ENCODE peak calls at places on chromosomes 2 and 18, in seven cellular contexts. S is stomach, X is suprapubic skin, E is tibial artery, I is sigmoid colon, Q is lower lobe of right lung, R is HepG2. Y is an unnamed sample.

GRCh38 chr18:31774477-31774785 is 13.8 kb upstream of the SLC25A52 start:
- DNase-seq in S (no peak), X (no peak), E (no peak), I (no peak), Q (no peak), R (no peak), Y (no peak)

GRCh38 chr2:40118622-40119021 is 333.3 kb downstream of the SLC8A1 start:
- DNase-seq in S (no peak), X (no peak), E (no peak), I (no peak), Q (no peak), R (no peak), Y (no peak)

GRCh38 chr2:128754246-128754724 is 435.6 kb upstream of the HS6ST1 start:
- DNase-seq in S (no peak), X (no peak), E (no peak), I (no peak), Q (no peak), R (no peak), Y (no peak)

GRCh38 chr2:164030623-164031022 is 294.8 kb upstream of the FIGN start:
- DNase-seq in S (no peak), X (no peak), E (no peak), I (no peak), Q (no peak), R (no peak), Y (no peak)

GRCh38 chr2:239026711-239027430 is 179.0 kb downstream of the TWIST2 start:
- DNase-seq in S (no peak), X (no peak), E (no peak), I (peak), Q (peak), R (no peak), Y (no peak)

GRCh38 chr2:156340818-156341481 is 8.4 kb upstream of the NR4A2 start:
- DNase-seq in S (no peak), X (no peak), E (no peak), I (no peak), Q (no peak), R (no peak), Y (no peak)

GRCh38 chr18:67665266-67665665 is 148.7 kb upstream of the DSEL start:
- DNase-seq in S (no peak), X (no peak), E (no peak), I (no peak), Q (no peak), R (no peak), Y (no peak)

GRCh38 chr2:219369447-219369861 is 18.3 kb downstream of the DNPEP start:
- DNase-seq in S (peak), X (no peak), E (peak), I (peak), Q (peak), R (no peak), Y (no peak)

GRCh38 chr2:79512442-79513401 is at the start of gene CTNNA2:
- DNase-seq in S (peak), X (no peak), E (no peak), I (no peak), Q (peak), R (peak), Y (no peak)

GRCh38 chr2:132446460-132446859 is 29.9 kb downstream of the GPR39 start:
- DNase-seq in S (no peak), X (no peak), E (no peak), I (no peak), Q (no peak), R (no peak), Y (no peak)

GRCh38 chr2:109005686-109006204 is 16.7 kb upstream of the EDAR start:
- DNase-seq in S (no peak), X (no peak), E (no peak), I (no peak), Q (no peak), R (no peak), Y (no peak)

GRCh38 chr2:97701851-97702465 is 11.4 kb upstream of the ZAP70 start:
- DNase-seq in S (peak), X (no peak), E (no peak), I (no peak), Q (no peak), R (no peak), Y (no peak)

GRCh38 chr2:50547521-50547920 is 484.4 kb downstream of the NRXN1 start:
- DNase-seq in S (no peak), X (no peak), E (no peak), I (no peak), Q (no peak), R (no peak), Y (no peak)

GRCh38 chr2:64203131-64204005 is 59.1 kb upstream of the PELI1 start:
- DNase-seq in S (no peak), X (no peak), E (no peak), I (no peak), Q (no peak), R (no peak), Y (no peak)

GRCh38 chr2:64205415-64205814 is 61.2 kb upstream of the PELI1 start:
- DNase-seq in S (no peak), X (no peak), E (no peak), I (no peak), Q (no peak), R (no peak), Y (no peak)

GRCh38 chr2:64202206-64202864 is 58.1 kb upstream of the PELI1 start:
- DNase-seq in S (no peak), X (no peak), E (no peak), I (no peak), Q (no peak), R (no peak), Y (no peak)

GRCh38 chr2:64204006-64204632 is 59.9 kb upstream of the PELI1 start:
- DNase-seq in S (no peak), X (peak), E (peak), I (peak), Q (peak), R (no peak), Y (no peak)

DNA sequence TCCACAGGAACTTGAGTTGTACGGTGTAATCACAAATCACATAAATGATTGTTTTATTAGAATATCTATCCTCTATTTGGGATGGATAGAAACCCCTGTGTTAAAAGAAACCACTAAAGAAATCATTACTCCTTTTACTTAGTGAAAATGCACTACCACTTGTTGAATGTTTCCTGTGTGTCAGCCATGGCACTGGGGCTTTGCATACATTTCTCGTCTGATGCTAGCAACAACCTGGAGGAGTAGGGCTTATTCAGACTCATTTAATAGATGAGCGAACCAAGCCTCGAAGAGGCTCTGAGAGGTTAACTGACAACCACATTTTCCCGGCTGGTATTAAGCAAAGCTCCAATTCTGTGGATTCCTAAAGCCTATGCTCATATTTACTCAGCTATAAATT is 60.5 kb upstream of the PELI1 start:
- DNase-seq in S (no peak), X (no peak), E (no peak), I (no peak), Q (no peak), R (no peak), Y (no peak)
- H3K27ac ChIP-seq in S (peak), X (peak), E (peak), I (peak), Q (peak), R (no peak), Y (peak)

GRCh38 chr2:4353668-4354067 is 650.3 kb downstream of the DCDC2C start:
- DNase-seq in S (no peak), X (no peak), E (no peak), I (no peak), Q (no peak), R (no peak), Y (no peak)

GRCh38 chr2:4354164-4354563 is 650.8 kb downstream of the DCDC2C start:
- DNase-seq in S (no peak), X (no peak), E (no peak), I (no peak), Q (no peak), R (no peak), Y (no peak)

GRCh38 chr2:4358855-4359254 is 655.5 kb downstream of the DCDC2C start:
- DNase-seq in S (no peak), X (no peak), E (no peak), I (no peak), Q (no peak), R (no peak), Y (no peak)

DNA sequence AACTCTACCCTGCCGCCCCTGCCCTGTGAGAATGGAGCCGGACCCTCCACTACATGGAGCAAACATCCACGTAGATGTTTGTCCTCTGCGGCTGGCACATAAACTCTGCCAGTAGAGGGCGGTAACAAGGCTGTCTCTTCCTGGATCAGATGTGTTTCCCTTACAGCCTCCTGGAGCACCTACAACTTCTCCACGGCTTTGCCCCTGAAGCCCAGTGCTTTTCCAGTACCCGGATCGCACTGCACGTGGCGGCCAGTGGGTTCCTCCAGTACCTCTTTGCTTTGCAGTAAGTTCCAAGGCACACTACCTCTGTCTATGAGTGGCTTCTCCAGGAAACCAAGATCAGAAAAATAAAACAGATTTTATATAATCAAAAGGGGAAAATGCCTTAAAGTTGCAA is 651.3 kb downstream of the DCDC2C start:
- DNase-seq in S (no peak), X (no peak), E (no peak), I (no peak), Q (no peak), R (peak), Y (no peak)
- TF ChIP-seq CTCF in S (peak), X (no peak), E (no peak), I (no peak), Q (peak), R (peak), Y (no peak)

DNA sequence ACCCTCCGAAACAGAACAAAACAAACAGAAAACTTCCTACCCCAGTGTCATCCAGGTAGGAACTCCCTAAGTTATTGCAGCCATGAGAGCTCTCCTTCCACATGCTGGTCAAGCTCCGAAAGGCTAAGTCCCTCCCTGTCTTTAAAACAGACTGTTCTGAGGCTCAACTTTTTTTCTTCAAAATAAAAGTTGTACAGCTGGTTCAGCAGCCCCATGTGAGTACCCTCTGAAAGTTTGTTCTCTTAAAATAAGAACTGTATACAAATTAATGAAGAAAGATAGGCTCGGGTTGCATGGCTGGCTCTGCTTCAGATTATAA is at the start of gene PDE1A:
- DNase-seq in S (no peak), X (no peak), E (no peak), I (no peak), Q (no peak), R (no peak), Y (no peak)
- H3K4me3 ChIP-seq in S (peak), X (peak), E (peak), I (peak), Q (peak), R (no peak), Y (peak)

GRCh38 chr2:209472386-209472832 is 48.6 kb downstream of the MAP2 start:
- DNase-seq in S (no peak), X (no peak), E (no peak), I (no peak), Q (no peak), R (no peak), Y (no peak)

GRCh38 chr2:209474960-209475359 is 51.1 kb downstream of the MAP2 start:
- DNase-seq in S (no peak), X (no peak), E (no peak), I (no peak), Q (no peak), R (no peak), Y (no peak)

GRCh38 chr2:209473930-209474419 is 50.1 kb downstream of the MAP2 start:
- DNase-seq in S (no peak), X (no peak), E (no peak), I (no peak), Q (no peak), R (peak), Y (no peak)

GRCh38 chr2:209471037-209471436 is 47.2 kb downstream of the MAP2 start:
- DNase-seq in S (no peak), X (no peak), E (no peak), I (no peak), Q (no peak), R (no peak), Y (no peak)

DNA sequence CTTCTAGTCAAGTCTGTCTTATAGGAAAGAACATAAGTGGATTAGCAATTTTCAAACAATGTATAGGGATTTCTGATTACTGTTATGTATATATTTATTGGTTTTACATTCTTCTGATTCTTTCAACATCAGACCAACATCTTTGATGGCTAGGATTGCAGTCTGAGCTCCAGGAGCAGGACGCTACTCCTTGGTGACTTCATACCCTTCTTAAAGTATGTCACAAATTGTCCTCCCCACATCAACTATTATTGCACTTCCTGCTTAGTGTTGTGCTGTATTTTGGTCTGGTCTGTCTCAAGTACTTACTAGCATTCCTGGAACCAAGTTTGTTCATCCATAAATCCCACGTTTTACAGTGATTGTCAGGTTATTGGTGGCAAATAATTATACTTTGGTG is 49.0 kb downstream of the MAP2 start:
- DNase-seq in S (no peak), X (no peak), E (no peak), I (no peak), Q (no peak), R (no peak), Y (no peak)
- H3K27ac ChIP-seq in S (no peak), X (no peak), E (peak), I (no peak), Q (peak), R (no peak), Y (peak)

GRCh38 chr2:7674606-7675005 is 757.4 kb downstream of the RNF144A start:
- DNase-seq in S (no peak), X (no peak), E (no peak), I (no peak), Q (no peak), R (no peak), Y (no peak)

GRCh38 chr2:7673101-7673500 is 755.9 kb downstream of the RNF144A start:
- DNase-seq in S (no peak), X (no peak), E (no peak), I (no peak), Q (no peak), R (no peak), Y (no peak)

GRCh38 chr2:7673843-7674242 is 756.6 kb downstream of the RNF144A start:
- DNase-seq in S (no peak), X (no peak), E (no peak), I (no peak), Q (no peak), R (no peak), Y (no peak)

GRCh38 chr2:7672685-7673071 is 755.5 kb downstream of the RNF144A start:
- DNase-seq in S (no peak), X (no peak), E (no peak), I (no peak), Q (no peak), R (no peak), Y (no peak)

DNA sequence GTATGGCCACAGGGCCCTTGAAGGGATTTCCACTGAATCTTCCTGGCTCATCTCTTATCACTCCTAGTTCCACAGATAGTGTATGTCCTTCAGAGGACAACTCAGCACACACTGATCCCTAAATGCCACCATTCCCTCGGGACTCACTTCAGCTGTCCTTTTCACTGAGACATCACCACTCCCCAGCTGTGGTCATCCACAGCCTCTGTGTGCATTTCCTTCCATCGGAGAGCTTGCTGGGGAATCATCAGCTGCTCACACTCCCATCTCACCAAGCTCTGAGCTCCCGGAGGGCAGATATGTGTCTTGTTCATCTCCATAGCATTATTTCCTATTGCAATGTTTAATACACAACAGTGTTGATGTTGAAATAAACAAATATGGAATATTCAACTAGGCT is 759.5 kb downstream of the RNF144A start:
- DNase-seq in S (no peak), X (no peak), E (no peak), I (no peak), Q (no peak), R (no peak), Y (no peak)
- TF ChIP-seq CTCF in S (no peak), X (no peak), E (no peak), I (no peak), Q (no peak), R (no peak), Y (no peak)

GRCh38 chr18:23194150-23194968 is 59.1 kb downstream of the CABLES1 start:
- DNase-seq in S (no peak), X (no peak), E (no peak), I (no peak), Q (no peak), R (no peak), Y (no peak)
- H3K4me3 ChIP-seq in S (no peak), X (peak), E (no peak), I (no peak), Q (no peak), R (no peak), Y (no peak)

DNA sequence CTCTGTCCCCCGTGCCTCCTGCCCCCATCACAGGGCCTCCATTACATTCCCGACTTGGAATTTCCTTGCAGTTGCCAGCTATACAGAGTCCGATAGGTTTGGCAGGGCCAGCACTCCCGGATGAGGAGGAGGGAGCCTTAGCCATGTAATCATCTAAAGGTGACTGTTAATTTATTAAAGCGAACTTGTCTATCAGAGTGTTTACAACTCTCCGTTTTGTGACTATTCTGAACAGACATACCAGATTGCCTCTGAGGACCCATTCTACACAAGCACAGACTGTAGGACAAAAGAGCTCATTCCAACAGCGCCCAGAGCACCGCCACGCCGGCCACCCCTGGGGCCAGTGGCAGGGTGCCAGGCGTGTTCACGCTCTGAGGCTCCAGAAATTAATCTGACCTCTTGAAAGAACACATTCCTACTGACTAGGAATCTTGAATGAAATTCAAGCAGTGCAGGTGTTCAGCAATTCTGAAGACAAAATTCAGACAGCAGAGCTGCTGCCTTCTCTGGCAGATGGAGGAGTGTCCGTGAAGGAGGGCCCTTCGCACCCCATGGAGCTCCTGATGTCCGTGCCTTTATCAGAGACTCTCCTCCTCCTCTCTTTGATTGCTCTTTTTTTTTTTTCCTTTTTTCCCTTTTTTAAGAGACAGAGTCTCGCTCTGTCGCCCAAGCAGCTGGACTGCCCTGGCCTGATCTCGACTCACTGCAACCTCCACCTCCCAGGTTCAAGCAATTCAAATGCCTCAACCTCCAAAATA is 58.1 kb upstream of the RALBP1 start:
- DNase-seq in S (peak), X (no peak), E (no peak), I (peak), Q (peak), R (no peak), Y (no peak)
- H3K27ac ChIP-seq in S (peak), X (peak), E (peak), I (peak), Q (peak), R (no peak), Y (no peak)

GRCh38 chr2:158533009-158533408 is 76.3 kb downstream of the PKP4 start:
- DNase-seq in S (no peak), X (no peak), E (no peak), I (no peak), Q (no peak), R (no peak), Y (no peak)

GRCh38 chr2:158529379-158530110 is 72.8 kb downstream of the PKP4 start:
- DNase-seq in S (no peak), X (no peak), E (no peak), I (no peak), Q (no peak), R (no peak), Y (no peak)

GRCh38 chr2:158530829-158531228 is 74.1 kb downstream of the PKP4 start:
- DNase-seq in S (no peak), X (no peak), E (no peak), I (no peak), Q (no peak), R (no peak), Y (no peak)
- TF ChIP-seq CTCF in S (no peak), X (no peak), E (no peak), I (no peak), Q (no peak), R (peak), Y (no peak)

GRCh38 chr2:64749446-64749845 is 95.7 kb upstream of the SERTAD2 start:
- DNase-seq in S (no peak), X (no peak), E (no peak), I (no peak), Q (no peak), R (no peak), Y (no peak)

GRCh38 chr2:64748147-64748546 is 94.4 kb upstream of the SERTAD2 start:
- DNase-seq in S (no peak), X (no peak), E (no peak), I (no peak), Q (no peak), R (no peak), Y (no peak)

GRCh38 chr2:64750001-64750816 is 96.5 kb upstream of the SERTAD2 start:
- DNase-seq in S (peak), X (peak), E (peak), I (peak), Q (peak), R (no peak), Y (peak)

GRCh38 chr2:64750817-64751285 is 97.1 kb upstream of the SERTAD2 start:
- DNase-seq in S (peak), X (no peak), E (peak), I (peak), Q (peak), R (peak), Y (peak)

DNA sequence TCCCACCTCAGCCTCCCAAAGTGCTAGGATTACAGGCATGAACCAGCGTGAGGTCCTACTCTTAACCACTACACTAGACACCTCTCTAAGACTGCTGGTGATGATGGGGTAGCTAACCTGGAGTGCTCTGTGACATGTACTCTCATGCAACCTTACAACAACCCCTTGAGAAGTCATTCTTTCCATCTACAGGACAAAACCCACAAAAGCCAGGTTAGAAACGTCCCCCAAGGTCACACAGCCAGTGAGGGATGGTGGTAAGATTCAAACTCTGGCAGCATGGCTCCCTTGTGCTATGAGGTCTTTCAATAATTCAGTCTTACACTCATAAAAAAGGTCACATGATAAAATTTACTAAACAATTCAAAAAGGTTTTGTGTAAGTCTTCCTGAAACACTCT is 94.8 kb upstream of the SERTAD2 start:
- DNase-seq in S (no peak), X (no peak), E (no peak), I (no peak), Q (no peak), R (no peak), Y (no peak)
- H3K4me3 ChIP-seq in S (no peak), X (no peak), E (peak), I (no peak), Q (peak), R (no peak), Y (peak)

Y was measured in coronary artery.